ENCODE peak calls at places on chromosomes 5 and 9, in ten cellular contexts. L is GM12892, G is H1, A is transverse colon, J is Panc1, S is GM23338, F is GM12891, O is breast epithelium, Q is stomach, N is prostate gland. Z is an unnamed sample.

GRCh38 chr5:34923694-34924461 is 5.5 kb upstream of the DNAJC21 start:
- DNase-seq in N (no peak), G (no peak), O (no peak), Q (no peak), A (no peak), F (no peak), S (no peak), J (peak), L (no peak), Z (no peak)

GRCh38 chr5:2017540-2018389 is 135.0 kb upstream of the IRX4 start:
- DNase-seq in Q (no peak), J (peak), O (no peak), G (peak), L (no peak), F (peak), S (peak), A (no peak), N (no peak), Z (no peak)

GRCh38 chr9:16266648-16267276 is 603.7 kb downstream of the BNC2 start:
- DNase-seq in L (no peak), S (peak), J (no peak), O (no peak), F (no peak), A (no peak), G (peak), N (no peak), Q (no peak), Z (no peak)

GRCh38 chr5:6757414-6757969 is 44.3 kb downstream of the TENT4A start:
- DNase-seq in J (no peak), O (no peak), A (no peak), L (no peak), F (no peak), N (no peak), G (no peak), S (no peak), Q (no peak), Z (no peak)

GRCh38 chr9:65400886-65401285 is 115.9 kb upstream of the FOXD4L5 start:
- DNase-seq in A (no peak), S (no peak), L (no peak), Q (no peak), J (no peak), O (no peak), G (no peak), N (no peak), F (no peak), Z (no peak)

GRCh38 chr5:166188482-166188881 is 2103.0 kb upstream of the WWC1 start:
- DNase-seq in J (no peak), S (no peak), G (no peak), O (no peak), N (no peak), Q (no peak), A (no peak), L (no peak), F (no peak), Z (no peak)

GRCh38 chr9:107989544-107989943 is 500.0 kb upstream of the KLF4 start:
- DNase-seq in S (no peak), O (no peak), F (no peak), L (no peak), A (no peak), N (no peak), J (no peak), Q (no peak), G (no peak), Z (no peak)

GRCh38 chr9:134557331-134557730 is 84.3 kb upstream of the COL5A1 start:
- DNase-seq in O (peak), L (no peak), Q (no peak), N (no peak), J (no peak), S (no peak), G (no peak), F (no peak), A (no peak), Z (peak)

GRCh38 chr9:24824607-24825006 is 278.9 kb upstream of the IZUMO3 start:
- DNase-seq in N (no peak), A (no peak), O (no peak), J (no peak), S (no peak), Q (no peak), L (no peak), F (no peak), G (no peak), Z (no peak)

GRCh38 chr5:95172659-95173058 is 112.2 kb downstream of the MCTP1 start:
- DNase-seq in O (no peak), J (no peak), L (no peak), F (no peak), Q (no peak), G (no peak), A (no peak), S (peak), N (no peak), Z (no peak)

GRCh38 chr5:11902304-11902703 is 1.9 kb downstream of the CTNND2 start:
- DNase-seq in F (no peak), Q (no peak), N (no peak), A (no peak), G (no peak), J (no peak), O (no peak), S (no peak), L (no peak), Z (no peak)

GRCh38 chr5:87195616-87196015 is 72.1 kb upstream of the RASA1 start:
- DNase-seq in N (no peak), Q (no peak), J (no peak), L (no peak), G (no peak), O (no peak), S (no peak), F (no peak), A (no peak), Z (no peak)

GRCh38 chr9:7507539-7508251 is 291.9 kb downstream of the DMAC1 start:
- DNase-seq in L (no peak), F (no peak), A (no peak), S (no peak), G (no peak), Q (no peak), J (no peak), N (no peak), O (no peak), Z (no peak)

GRCh38 chr9:36818242-36818938 is 215.7 kb downstream of the PAX5 start:
- DNase-seq in Q (no peak), J (no peak), A (no peak), S (peak), G (no peak), N (no peak), O (no peak), F (no peak), L (no peak), Z (peak)

GRCh38 chr5:71743135-71743534 is 24.1 kb downstream of the CARTPT start:
- DNase-seq in F (no peak), N (no peak), L (no peak), G (no peak), O (no peak), J (no peak), Q (peak), S (no peak), A (no peak), Z (no peak)

DNA sequence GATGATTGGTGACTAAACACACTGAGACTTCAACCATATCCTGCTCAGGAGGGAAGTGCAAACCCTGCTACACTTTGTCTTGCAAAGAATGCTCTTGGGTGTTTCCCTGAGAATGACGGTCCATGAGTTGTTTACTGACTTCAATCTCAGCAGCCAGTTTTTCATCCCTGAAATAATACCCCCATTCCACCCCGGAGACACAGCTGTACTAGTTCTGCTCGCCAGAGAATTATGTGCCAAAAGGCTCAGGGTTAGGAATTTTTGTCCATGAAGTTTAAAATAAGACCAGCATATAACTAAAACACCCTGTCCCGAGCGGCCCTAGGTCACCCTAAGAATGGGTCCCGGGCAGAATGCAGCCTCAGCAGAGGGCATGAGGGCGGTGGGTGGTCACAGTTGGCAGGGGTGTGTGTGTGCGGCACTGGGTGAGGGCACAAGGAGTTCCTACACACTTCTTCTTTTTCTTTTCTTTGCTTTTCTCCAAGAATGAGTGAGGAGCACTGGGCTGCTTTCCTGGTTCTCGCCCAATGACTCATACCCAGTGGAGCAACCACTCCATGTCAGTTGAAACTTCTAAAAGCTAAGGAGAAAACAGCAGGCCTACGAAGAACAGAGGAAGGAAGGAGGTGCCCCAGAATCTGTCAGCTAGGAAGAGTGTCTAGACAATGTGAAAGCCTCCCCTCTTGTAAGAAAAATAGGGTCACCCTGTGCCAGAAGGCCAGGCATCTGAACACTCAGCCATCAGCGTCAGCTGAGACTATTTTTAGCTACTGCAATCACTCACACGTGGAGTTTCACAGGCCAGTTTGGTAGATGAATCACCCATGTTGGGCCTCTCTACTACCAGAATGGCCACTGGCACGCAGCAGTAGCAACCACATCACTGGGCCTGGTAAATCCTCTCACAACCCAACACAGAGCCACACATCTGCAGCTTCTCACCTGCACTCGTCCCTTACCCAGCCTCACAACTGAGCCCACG is 105.9 kb downstream of the DPYSL3 start:
- DNase-seq in N (peak), A (peak), L (no peak), J (peak), Q (no peak), G (no peak), S (no peak), F (peak), O (no peak), Z (no peak)
- TF ChIP-seq POLR2AphosphoS5 in N (peak), A (peak), L (no peak), J (no peak), Q (peak), G (no peak), S (no peak), F (no peak), O (peak), Z (no peak)

GRCh38 chr5:150584561-150585335 is 55.7 kb upstream of the SYNPO start:
- DNase-seq in L (no peak), N (no peak), Q (no peak), A (peak), G (no peak), S (no peak), J (no peak), O (no peak), F (no peak), Z (no peak)

GRCh38 chr5:150580917-150581316 is 59.5 kb upstream of the SYNPO start:
- DNase-seq in J (no peak), G (no peak), Q (no peak), L (no peak), O (no peak), N (no peak), A (no peak), F (no peak), S (no peak), Z (no peak)

GRCh38 chr5:150582281-150582791 is 58.1 kb upstream of the SYNPO start:
- DNase-seq in O (no peak), S (no peak), G (no peak), L (no peak), Q (peak), J (no peak), F (no peak), A (peak), N (no peak), Z (no peak)

GRCh38 chr5:150585781-150586461 is 54.5 kb upstream of the SYNPO start:
- DNase-seq in Q (peak), A (peak), J (no peak), N (no peak), F (no peak), G (no peak), O (no peak), S (no peak), L (no peak), Z (no peak)

DNA sequence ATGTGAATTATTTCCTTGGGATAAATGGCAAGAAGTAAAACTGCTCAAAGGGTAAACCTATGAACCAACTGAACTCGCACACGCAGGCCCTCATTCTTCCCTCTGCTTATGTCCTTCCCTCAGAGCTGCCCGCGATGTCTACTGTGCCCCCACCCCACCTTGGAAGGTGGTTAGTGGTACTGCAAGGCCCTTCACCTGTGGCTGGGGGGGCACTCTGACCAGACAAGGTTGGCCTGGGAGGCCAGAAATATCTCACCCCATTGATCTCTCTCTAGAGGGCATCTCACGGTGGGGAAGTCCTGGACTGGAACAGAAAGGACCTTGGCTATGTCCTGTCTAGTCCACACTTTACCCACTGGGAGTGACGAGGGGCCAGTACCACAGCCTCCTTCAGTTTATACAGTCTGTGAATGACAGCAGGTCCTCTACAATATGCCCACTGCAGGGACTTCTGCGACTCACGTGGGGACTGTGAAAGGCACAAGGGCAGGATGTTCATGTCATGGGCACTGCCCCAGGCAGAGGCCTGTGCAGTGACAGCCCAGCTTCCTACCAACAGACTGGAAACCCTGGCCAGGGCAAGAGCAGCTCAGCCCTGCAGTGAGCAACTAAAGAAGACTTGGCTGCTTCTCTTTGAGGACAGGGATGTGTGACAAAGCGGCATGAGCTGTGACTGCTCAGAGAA is 56.8 kb upstream of the SYNPO start:
- DNase-seq in F (no peak), J (no peak), S (no peak), N (no peak), O (no peak), L (no peak), A (no peak), Q (no peak), G (no peak), Z (no peak)
- TF ChIP-seq POLR2AphosphoS5 in F (no peak), J (no peak), S (no peak), N (no peak), O (no peak), L (no peak), A (no peak), Q (no peak), G (no peak), Z (peak)

GRCh38 chr5:113293613-113294340 is 141.0 kb downstream of the TSSK1B start:
- DNase-seq in Q (no peak), F (peak), N (peak), J (no peak), L (no peak), S (peak), G (peak), A (no peak), O (no peak), Z (no peak)

GRCh38 chr5:113293068-113293571 is 141.7 kb downstream of the TSSK1B start:
- DNase-seq in Q (no peak), G (peak), O (no peak), N (no peak), A (no peak), F (no peak), L (no peak), J (no peak), S (peak), Z (no peak)

GRCh38 chr5:113292535-113292934 is 142.3 kb downstream of the TSSK1B start:
- DNase-seq in L (no peak), G (no peak), Q (no peak), F (no peak), A (no peak), J (no peak), O (no peak), S (no peak), N (no peak), Z (no peak)

GRCh38 chr5:113295111-113295539 is 139.7 kb downstream of the TSSK1B start:
- DNase-seq in G (no peak), J (no peak), S (peak), O (no peak), F (no peak), Q (no peak), A (no peak), L (no peak), N (no peak), Z (no peak)

GRCh38 chr5:113294341-113295110 is 140.3 kb downstream of the TSSK1B start:
- DNase-seq in O (peak), F (peak), S (peak), N (peak), G (peak), J (no peak), L (peak), Q (peak), A (peak), Z (peak)
- TF ChIP-seq POLR2AphosphoS5 in O (peak), F (no peak), S (peak), N (peak), G (no peak), J (no peak), L (no peak), Q (peak), A (peak), Z (peak)

GRCh38 chr5:53008751-53009150 is 19.6 kb downstream of the ITGA2 start:
- DNase-seq in A (no peak), N (no peak), F (no peak), G (no peak), S (no peak), J (no peak), L (no peak), Q (no peak), O (no peak), Z (no peak)
- TF ChIP-seq POLR2AphosphoS5 in A (no peak), N (no peak), F (no peak), G (no peak), S (no peak), J (no peak), L (no peak), Q (no peak), O (no peak), Z (no peak)

GRCh38 chr5:43105369-43106289 is 15.1 kb upstream of the ZNF131 start:
- DNase-seq in S (peak), G (peak), N (peak), O (peak), J (peak), F (peak), Q (peak), L (peak), A (peak), Z (peak)
- TF ChIP-seq POLR2AphosphoS5 in S (no peak), G (no peak), N (peak), O (peak), J (peak), F (no peak), Q (peak), L (no peak), A (peak), Z (peak)

DNA sequence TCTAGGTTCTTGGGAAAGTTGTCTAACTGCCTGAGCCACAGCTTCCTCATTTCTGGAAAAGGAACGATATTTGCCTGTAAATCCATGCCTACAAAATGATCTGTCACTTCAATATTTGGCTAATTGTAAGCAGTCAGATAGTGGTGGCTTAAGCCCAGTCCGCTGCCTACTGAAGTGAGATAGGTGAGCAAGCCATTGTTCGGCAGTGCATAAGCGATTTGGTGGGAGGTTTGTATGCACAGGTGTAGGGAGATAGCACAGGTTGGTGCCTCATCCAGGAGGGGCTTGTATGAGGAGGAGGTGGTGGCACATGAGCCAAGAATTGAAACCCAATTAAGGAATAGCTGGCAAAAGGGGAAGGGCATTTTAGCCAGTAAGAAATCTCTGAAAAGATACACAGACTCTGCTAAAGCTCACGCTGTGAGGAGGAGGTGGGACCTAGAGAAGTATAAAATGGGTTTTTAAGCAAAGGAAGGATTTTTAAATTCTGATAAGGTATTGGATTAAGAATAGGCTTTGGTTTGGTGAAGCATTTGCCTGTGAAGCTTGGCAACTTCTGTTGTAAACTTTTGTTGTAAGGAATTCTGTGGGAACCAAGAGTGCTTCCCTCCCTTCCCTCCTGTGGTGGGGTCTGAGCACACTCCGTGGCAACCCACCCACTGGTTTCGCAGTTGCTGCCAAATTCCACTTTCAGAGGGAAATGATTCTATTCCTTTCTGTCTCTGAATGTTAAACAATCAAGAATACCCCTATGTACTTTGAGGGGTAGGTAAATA is 28.8 kb upstream of the GTF2H2C start:
- DNase-seq in L (no peak), O (no peak), N (no peak), Q (peak), G (no peak), A (no peak), F (no peak), J (no peak), S (no peak), Z (no peak)
- TF ChIP-seq POLR2AphosphoS5 in L (no peak), O (no peak), N (no peak), Q (peak), G (no peak), A (no peak), F (no peak), J (no peak), S (no peak), Z (no peak)

DNA sequence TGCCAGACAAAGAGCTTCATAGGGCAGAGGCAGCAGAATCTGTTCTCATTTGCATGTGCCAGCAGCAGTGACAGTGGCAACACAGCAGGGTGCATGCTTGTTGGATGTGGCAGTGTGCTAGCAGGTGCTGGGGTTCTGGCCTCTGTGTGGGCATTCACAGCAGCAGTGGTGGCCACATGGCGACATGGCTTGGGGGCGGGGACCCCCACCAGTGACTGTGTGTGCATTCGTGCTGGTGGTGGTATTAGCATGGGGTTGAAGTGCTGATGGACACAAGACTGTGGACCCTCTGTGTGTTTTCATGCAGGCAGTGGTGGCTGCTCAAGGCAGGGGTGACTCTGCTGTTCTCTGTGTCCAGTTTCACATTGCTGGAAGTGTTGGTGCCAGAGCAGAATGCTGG is 183.2 kb upstream of the PDE4D start:
- DNase-seq in L (no peak), N (no peak), A (no peak), Q (no peak), G (no peak), F (no peak), J (no peak), O (no peak), S (no peak), Z (no peak)
- TF ChIP-seq POLR2AphosphoS5 in L (no peak), N (no peak), A (no peak), Q (no peak), G (no peak), F (no peak), J (no peak), O (no peak), S (no peak), Z (no peak)

Z was measured in spleen.